ENCODE peak calls at places on chromosome 15, in four cellular contexts. One of them, this sample, is unnamed.

GRCh38 chr15:73751896-73752816 is 995 bp downstream of the INSYN1 start:
- DNase-seq in fibroblast of pulmonary artery: no peak
- DNase-seq in tibial nerve: no peak
- DNase-seq in cardiac muscle cell: no peak
- DNase-seq in this sample: no peak

GRCh38 chr15:69125236-69125635 is 35.2 kb upstream of the GLCE start:
- DNase-seq in fibroblast of pulmonary artery: peak
- DNase-seq in tibial nerve: no peak
- DNase-seq in cardiac muscle cell: peak
- DNase-seq in this sample: no peak

GRCh38 chr15:85840079-85840801 is 45.5 kb upstream of the KLHL25 start:
- DNase-seq in fibroblast of pulmonary artery: peak
- DNase-seq in cardiac muscle cell: peak
- DNase-seq in tibial nerve: peak
- DNase-seq in this sample: peak

GRCh38 chr15:70479056-70479455 is 284.3 kb downstream of the UACA start:
- DNase-seq in fibroblast of pulmonary artery: no peak
- DNase-seq in tibial nerve: no peak
- DNase-seq in cardiac muscle cell: no peak
- DNase-seq in this sample: no peak

GRCh38 chr15:31270767-31271166 is 55.9 kb upstream of the KLF13 start:
- DNase-seq in tibial nerve: no peak
- DNase-seq in cardiac muscle cell: no peak
- DNase-seq in fibroblast of pulmonary artery: no peak
- DNase-seq in this sample: no peak

GRCh38 chr15:26772588-26773484 is at the start of gene GABRB3:
- DNase-seq in tibial nerve: no peak
- DNase-seq in fibroblast of pulmonary artery: peak
- DNase-seq in cardiac muscle cell: peak
- DNase-seq in this sample: peak

GRCh38 chr15:58492661-58493397 is 61.0 kb downstream of the LIPC start:
- DNase-seq in tibial nerve: no peak
- DNase-seq in cardiac muscle cell: no peak
- DNase-seq in fibroblast of pulmonary artery: no peak
- DNase-seq in this sample: no peak

GRCh38 chr15:75661041-75661778 is 13.5 kb downstream of the SNX33 start:
- DNase-seq in tibial nerve: peak
- DNase-seq in fibroblast of pulmonary artery: peak
- DNase-seq in cardiac muscle cell: peak
- DNase-seq in this sample: peak

GRCh38 chr15:66131200-66131599 is 122.3 kb downstream of the MEGF11 start:
- DNase-seq in tibial nerve: no peak
- DNase-seq in cardiac muscle cell: no peak
- DNase-seq in fibroblast of pulmonary artery: no peak
- DNase-seq in this sample: no peak

GRCh38 chr15:82950746-82951370 is 1.7 kb downstream of the HOMER2 start:
- DNase-seq in tibial nerve: no peak
- DNase-seq in cardiac muscle cell: no peak
- DNase-seq in fibroblast of pulmonary artery: no peak
- DNase-seq in this sample: no peak

GRCh38 chr15:63497642-63498100 is 6.7 kb upstream of the USP3 start:
- DNase-seq in fibroblast of pulmonary artery: no peak
- DNase-seq in cardiac muscle cell: peak
- DNase-seq in tibial nerve: no peak
- DNase-seq in this sample: no peak

GRCh38 chr15:74402873-74403589 is 30.7 kb downstream of the SEMA7A start:
- DNase-seq in fibroblast of pulmonary artery: no peak
- DNase-seq in tibial nerve: no peak
- DNase-seq in cardiac muscle cell: no peak
- DNase-seq in this sample: no peak

GRCh38 chr15:28184166-28184565 is 85.1 kb upstream of the OCA2 start:
- DNase-seq in fibroblast of pulmonary artery: no peak
- DNase-seq in tibial nerve: no peak
- DNase-seq in cardiac muscle cell: no peak
- DNase-seq in this sample: no peak

GRCh38 chr15:29103825-29104565 is 165.6 kb downstream of the NSMCE3 start:
- DNase-seq in tibial nerve: peak
- DNase-seq in cardiac muscle cell: peak
- DNase-seq in fibroblast of pulmonary artery: peak
- DNase-seq in this sample: peak

GRCh38 chr15:83794209-83794608 is 140.3 kb downstream of the ADAMTSL3 start:
- DNase-seq in cardiac muscle cell: no peak
- DNase-seq in fibroblast of pulmonary artery: no peak
- DNase-seq in tibial nerve: no peak
- DNase-seq in this sample: no peak

GRCh38 chr15:49242820-49243219 is 72.8 kb downstream of the GALK2 start:
- DNase-seq in cardiac muscle cell: peak
- DNase-seq in fibroblast of pulmonary artery: peak
- DNase-seq in tibial nerve: no peak
- DNase-seq in this sample: no peak

GRCh38 chr15:89196994-89197393 is 24.4 kb downstream of the RLBP1 start:
- DNase-seq in tibial nerve: no peak
- DNase-seq in cardiac muscle cell: no peak
- DNase-seq in fibroblast of pulmonary artery: no peak
- DNase-seq in this sample: no peak

GRCh38 chr15:39438795-39439577 is 141.9 kb upstream of the THBS1 start:
- DNase-seq in cardiac muscle cell: peak
- DNase-seq in tibial nerve: no peak
- DNase-seq in fibroblast of pulmonary artery: peak
- DNase-seq in this sample: no peak
- TF ChIP-seq CTCF in cardiac muscle cell: peak
- TF ChIP-seq CTCF in tibial nerve: no peak
- TF ChIP-seq CTCF in fibroblast of pulmonary artery: peak
- TF ChIP-seq CTCF in this sample: no peak

DNA sequence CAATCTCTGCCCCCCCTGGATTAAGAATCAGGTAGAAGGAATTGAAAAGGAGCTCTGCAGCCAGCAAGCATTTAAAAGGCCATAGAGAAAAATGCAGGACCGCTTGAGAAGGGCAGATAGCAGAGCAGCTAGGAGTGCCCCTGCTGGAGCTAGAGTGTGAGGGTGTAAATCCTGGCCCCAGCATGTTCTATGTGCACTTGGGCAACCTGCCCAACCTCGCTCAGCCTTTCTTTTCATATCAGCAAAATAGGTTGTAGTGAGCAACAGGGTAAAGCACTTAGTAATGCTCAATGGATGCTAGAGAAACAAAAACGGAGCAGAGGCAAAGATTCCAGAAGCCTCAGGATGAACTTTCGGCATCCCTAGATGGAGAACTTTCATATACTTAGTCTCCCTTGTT is 25.0 kb upstream of the THBS1 start:
- DNase-seq in tibial nerve: no peak
- DNase-seq in fibroblast of pulmonary artery: peak
- DNase-seq in cardiac muscle cell: peak
- DNase-seq in this sample: no peak
- TF ChIP-seq CTCF in tibial nerve: no peak
- TF ChIP-seq CTCF in fibroblast of pulmonary artery: no peak
- TF ChIP-seq CTCF in cardiac muscle cell: peak
- TF ChIP-seq CTCF in this sample: no peak

GRCh38 chr15:56017920-56018319 is 24.5 kb upstream of the NEDD4 start:
- DNase-seq in tibial nerve: no peak
- DNase-seq in fibroblast of pulmonary artery: peak
- DNase-seq in cardiac muscle cell: no peak
- DNase-seq in this sample: no peak
- TF ChIP-seq CTCF in tibial nerve: no peak
- TF ChIP-seq CTCF in fibroblast of pulmonary artery: peak
- TF ChIP-seq CTCF in cardiac muscle cell: peak
- TF ChIP-seq CTCF in this sample: no peak

GRCh38 chr15:45199136-45199810 is 11.5 kb upstream of the SHF start:
- DNase-seq in fibroblast of pulmonary artery: no peak
- DNase-seq in tibial nerve: no peak
- DNase-seq in cardiac muscle cell: no peak
- DNase-seq in this sample: peak
- TF ChIP-seq CTCF in fibroblast of pulmonary artery: no peak
- TF ChIP-seq CTCF in tibial nerve: no peak
- TF ChIP-seq CTCF in cardiac muscle cell: no peak
- TF ChIP-seq CTCF in this sample: peak

GRCh38 chr15:100638177-100638730 is 35.9 kb downstream of the ASB7 start:
- DNase-seq in fibroblast of pulmonary artery: no peak
- DNase-seq in cardiac muscle cell: no peak
- DNase-seq in tibial nerve: no peak
- DNase-seq in this sample: no peak

GRCh38 chr15:100642217-100642949 is 40.0 kb downstream of the ASB7 start:
- DNase-seq in tibial nerve: no peak
- DNase-seq in cardiac muscle cell: peak
- DNase-seq in fibroblast of pulmonary artery: no peak
- DNase-seq in this sample: no peak

GRCh38 chr15:100642950-100643338 is 40.6 kb downstream of the ASB7 start:
- DNase-seq in tibial nerve: no peak
- DNase-seq in fibroblast of pulmonary artery: no peak
- DNase-seq in cardiac muscle cell: no peak
- DNase-seq in this sample: no peak
- TF ChIP-seq CTCF in tibial nerve: no peak
- TF ChIP-seq CTCF in fibroblast of pulmonary artery: no peak
- TF ChIP-seq CTCF in cardiac muscle cell: no peak
- TF ChIP-seq CTCF in this sample: no peak